ENCODE peak calls at places on chromosomes 6 and 20, in eight cellular contexts. One of them, this sample, is unnamed.

GRCh38 chr20:2751868-2752630 is 48.4 kb downstream of the CPXM1 start:
- DNase-seq in neural progenitor cell: peak
- DNase-seq in cardiac muscle cell: peak
- DNase-seq in body of pancreas: peak
- DNase-seq in foreskin fibroblast: peak
- DNase-seq in AG04449: no peak
- DNase-seq in fibroblast of mammary gland: no peak
- DNase-seq in kidney epithelial cell: no peak
- DNase-seq in this sample: no peak

GRCh38 chr6:21438986-21439352 is 154.6 kb upstream of the SOX4 start:
- DNase-seq in fibroblast of mammary gland: peak
- DNase-seq in cardiac muscle cell: peak
- DNase-seq in kidney epithelial cell: no peak
- DNase-seq in AG04449: no peak
- DNase-seq in neural progenitor cell: no peak
- DNase-seq in foreskin fibroblast: no peak
- DNase-seq in body of pancreas: no peak
- DNase-seq in this sample: no peak

GRCh38 chr6:85449388-85449817 is 480 bp upstream of the NT5E start:
- DNase-seq in fibroblast of mammary gland: peak
- DNase-seq in AG04449: no peak
- DNase-seq in foreskin fibroblast: peak
- DNase-seq in neural progenitor cell: peak
- DNase-seq in kidney epithelial cell: no peak
- DNase-seq in cardiac muscle cell: peak
- DNase-seq in body of pancreas: peak
- DNase-seq in this sample: no peak

GRCh38 chr6:48610846-48611245 is 499.8 kb upstream of the PTCHD4 start:
- DNase-seq in fibroblast of mammary gland: peak
- DNase-seq in body of pancreas: no peak
- DNase-seq in foreskin fibroblast: no peak
- DNase-seq in cardiac muscle cell: peak
- DNase-seq in neural progenitor cell: no peak
- DNase-seq in kidney epithelial cell: no peak
- DNase-seq in AG04449: no peak
- DNase-seq in this sample: peak

GRCh38 chr6:16546851-16547250 is 214.4 kb downstream of the ATXN1 start:
- DNase-seq in AG04449: no peak
- DNase-seq in cardiac muscle cell: no peak
- DNase-seq in neural progenitor cell: no peak
- DNase-seq in kidney epithelial cell: no peak
- DNase-seq in body of pancreas: no peak
- DNase-seq in fibroblast of mammary gland: no peak
- DNase-seq in foreskin fibroblast: no peak
- DNase-seq in this sample: no peak

GRCh38 chr6:3230275-3231212 is 3.1 kb upstream of the TUBB2B start:
- DNase-seq in AG04449: no peak
- DNase-seq in neural progenitor cell: peak
- DNase-seq in foreskin fibroblast: no peak
- DNase-seq in cardiac muscle cell: no peak
- DNase-seq in kidney epithelial cell: no peak
- DNase-seq in body of pancreas: no peak
- DNase-seq in fibroblast of mammary gland: no peak
- DNase-seq in this sample: no peak

GRCh38 chr6:39003072-39003471 is 45.5 kb upstream of the GLP1R start:
- DNase-seq in body of pancreas: peak
- DNase-seq in neural progenitor cell: peak
- DNase-seq in cardiac muscle cell: peak
- DNase-seq in kidney epithelial cell: no peak
- DNase-seq in foreskin fibroblast: no peak
- DNase-seq in fibroblast of mammary gland: no peak
- DNase-seq in AG04449: no peak
- DNase-seq in this sample: no peak

GRCh38 chr6:56101141-56101553 is 146.2 kb downstream of the COL21A1 start:
- DNase-seq in neural progenitor cell: no peak
- DNase-seq in kidney epithelial cell: peak
- DNase-seq in AG04449: peak
- DNase-seq in body of pancreas: no peak
- DNase-seq in fibroblast of mammary gland: peak
- DNase-seq in cardiac muscle cell: peak
- DNase-seq in foreskin fibroblast: peak
- DNase-seq in this sample: peak

GRCh38 chr6:44224978-44225330 is 1.6 kb downstream of the SLC29A1 start:
- DNase-seq in kidney epithelial cell: no peak
- DNase-seq in AG04449: no peak
- DNase-seq in cardiac muscle cell: no peak
- DNase-seq in foreskin fibroblast: no peak
- DNase-seq in fibroblast of mammary gland: no peak
- DNase-seq in body of pancreas: no peak
- DNase-seq in neural progenitor cell: no peak
- DNase-seq in this sample: no peak

GRCh38 chr20:10857362-10858070 is 183.7 kb upstream of the JAG1 start:
- DNase-seq in neural progenitor cell: no peak
- DNase-seq in body of pancreas: peak
- DNase-seq in kidney epithelial cell: peak
- DNase-seq in foreskin fibroblast: no peak
- DNase-seq in cardiac muscle cell: peak
- DNase-seq in fibroblast of mammary gland: peak
- DNase-seq in AG04449: no peak
- DNase-seq in this sample: peak

GRCh38 chr20:46334423-46334978 is 26.2 kb upstream of the CDH22 start:
- DNase-seq in body of pancreas: no peak
- DNase-seq in cardiac muscle cell: no peak
- DNase-seq in fibroblast of mammary gland: no peak
- DNase-seq in AG04449: no peak
- DNase-seq in kidney epithelial cell: no peak
- DNase-seq in foreskin fibroblast: no peak
- DNase-seq in neural progenitor cell: no peak
- DNase-seq in this sample: no peak

GRCh38 chr6:169656626-169657610 is 44.9 kb downstream of the WDR27 start:
- DNase-seq in cardiac muscle cell: no peak
- DNase-seq in neural progenitor cell: no peak
- DNase-seq in kidney epithelial cell: no peak
- DNase-seq in body of pancreas: no peak
- DNase-seq in fibroblast of mammary gland: no peak
- DNase-seq in AG04449: no peak
- DNase-seq in foreskin fibroblast: no peak
- DNase-seq in this sample: no peak

GRCh38 chr20:41171736-41172295 is 34.5 kb downstream of the PLCG1 start:
- DNase-seq in cardiac muscle cell: no peak
- DNase-seq in foreskin fibroblast: no peak
- DNase-seq in kidney epithelial cell: no peak
- DNase-seq in AG04449: no peak
- DNase-seq in body of pancreas: no peak
- DNase-seq in fibroblast of mammary gland: no peak
- DNase-seq in neural progenitor cell: no peak
- DNase-seq in this sample: no peak

GRCh38 chr6:128515550-128516513 is 4.6 kb downstream of the PTPRK start:
- DNase-seq in kidney epithelial cell: no peak
- DNase-seq in AG04449: no peak
- DNase-seq in fibroblast of mammary gland: peak
- DNase-seq in foreskin fibroblast: no peak
- DNase-seq in neural progenitor cell: no peak
- DNase-seq in cardiac muscle cell: peak
- DNase-seq in body of pancreas: no peak
- DNase-seq in this sample: no peak

GRCh38 chr6:135221505-135221904 is 40.4 kb downstream of the MYB start:
- DNase-seq in AG04449: no peak
- DNase-seq in kidney epithelial cell: no peak
- DNase-seq in cardiac muscle cell: no peak
- DNase-seq in neural progenitor cell: no peak
- DNase-seq in body of pancreas: no peak
- DNase-seq in fibroblast of mammary gland: no peak
- DNase-seq in foreskin fibroblast: no peak
- DNase-seq in this sample: no peak

GRCh38 chr6:135226537-135226936 is 45.4 kb downstream of the MYB start:
- DNase-seq in AG04449: no peak
- DNase-seq in cardiac muscle cell: no peak
- DNase-seq in kidney epithelial cell: no peak
- DNase-seq in neural progenitor cell: no peak
- DNase-seq in body of pancreas: no peak
- DNase-seq in foreskin fibroblast: no peak
- DNase-seq in fibroblast of mammary gland: no peak
- DNase-seq in this sample: no peak

GRCh38 chr6:135225911-135226310 is 44.8 kb downstream of the MYB start:
- DNase-seq in body of pancreas: no peak
- DNase-seq in AG04449: no peak
- DNase-seq in fibroblast of mammary gland: no peak
- DNase-seq in neural progenitor cell: no peak
- DNase-seq in foreskin fibroblast: no peak
- DNase-seq in kidney epithelial cell: no peak
- DNase-seq in cardiac muscle cell: no peak
- DNase-seq in this sample: no peak

GRCh38 chr6:135222623-135223022 is 41.5 kb downstream of the MYB start:
- DNase-seq in neural progenitor cell: no peak
- DNase-seq in body of pancreas: no peak
- DNase-seq in kidney epithelial cell: no peak
- DNase-seq in AG04449: no peak
- DNase-seq in foreskin fibroblast: no peak
- DNase-seq in cardiac muscle cell: no peak
- DNase-seq in fibroblast of mammary gland: no peak
- DNase-seq in this sample: no peak

GRCh38 chr6:135224037-135224647 is 43.0 kb downstream of the MYB start:
- DNase-seq in cardiac muscle cell: no peak
- DNase-seq in fibroblast of mammary gland: no peak
- DNase-seq in neural progenitor cell: no peak
- DNase-seq in foreskin fibroblast: no peak
- DNase-seq in AG04449: no peak
- DNase-seq in kidney epithelial cell: no peak
- DNase-seq in body of pancreas: no peak
- DNase-seq in this sample: peak
- H3K4me3 ChIP-seq in cardiac muscle cell: no peak
- H3K4me3 ChIP-seq in fibroblast of mammary gland: no peak
- H3K4me3 ChIP-seq in neural progenitor cell: no peak
- H3K4me3 ChIP-seq in foreskin fibroblast: no peak
- H3K4me3 ChIP-seq in AG04449: no peak
- H3K4me3 ChIP-seq in kidney epithelial cell: no peak
- H3K4me3 ChIP-seq in body of pancreas: no peak
- H3K4me3 ChIP-seq in this sample: no peak

DNA sequence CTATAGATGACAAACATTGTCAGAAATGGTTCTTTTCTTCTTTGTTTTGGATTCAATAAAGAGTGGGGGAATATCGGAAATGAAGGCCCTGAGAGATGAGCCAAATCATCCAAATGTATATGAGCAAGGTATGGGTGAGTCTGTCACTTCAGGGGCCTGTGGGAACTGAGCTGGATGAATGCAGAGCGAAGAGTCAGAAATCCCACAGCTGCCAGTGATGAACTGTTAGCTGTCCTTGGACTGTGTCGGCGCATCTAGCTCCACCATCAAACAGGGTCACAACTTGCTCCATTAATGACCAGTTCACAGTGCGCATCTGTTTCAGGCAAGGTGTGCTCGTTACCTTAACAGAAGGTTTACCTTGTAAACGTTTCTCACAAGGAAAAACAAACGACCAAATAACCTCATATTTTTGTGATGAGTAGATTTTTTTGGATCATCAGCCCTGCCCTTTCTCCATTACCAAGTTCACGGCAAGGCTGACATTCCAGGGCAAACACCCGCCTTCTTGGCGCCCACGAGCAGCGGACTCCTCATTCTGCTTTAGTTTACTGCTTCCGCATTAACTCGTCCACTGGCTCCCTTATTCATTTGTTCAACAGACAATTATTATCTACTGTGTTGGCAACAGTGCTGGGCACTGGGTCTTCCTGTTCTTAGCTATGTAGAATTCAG is 15.0 kb upstream of the CCN6 start:
- DNase-seq in body of pancreas: no peak
- DNase-seq in foreskin fibroblast: no peak
- DNase-seq in fibroblast of mammary gland: peak
- DNase-seq in neural progenitor cell: no peak
- DNase-seq in cardiac muscle cell: no peak
- DNase-seq in kidney epithelial cell: no peak
- DNase-seq in AG04449: no peak
- DNase-seq in this sample: no peak
- TF ChIP-seq CTCF in body of pancreas: no peak
- TF ChIP-seq CTCF in foreskin fibroblast: no peak
- TF ChIP-seq CTCF in fibroblast of mammary gland: no peak
- TF ChIP-seq CTCF in neural progenitor cell: no peak
- TF ChIP-seq CTCF in cardiac muscle cell: no peak
- TF ChIP-seq CTCF in kidney epithelial cell: no peak
- TF ChIP-seq CTCF in AG04449: no peak
- TF ChIP-seq CTCF in this sample: no peak

DNA sequence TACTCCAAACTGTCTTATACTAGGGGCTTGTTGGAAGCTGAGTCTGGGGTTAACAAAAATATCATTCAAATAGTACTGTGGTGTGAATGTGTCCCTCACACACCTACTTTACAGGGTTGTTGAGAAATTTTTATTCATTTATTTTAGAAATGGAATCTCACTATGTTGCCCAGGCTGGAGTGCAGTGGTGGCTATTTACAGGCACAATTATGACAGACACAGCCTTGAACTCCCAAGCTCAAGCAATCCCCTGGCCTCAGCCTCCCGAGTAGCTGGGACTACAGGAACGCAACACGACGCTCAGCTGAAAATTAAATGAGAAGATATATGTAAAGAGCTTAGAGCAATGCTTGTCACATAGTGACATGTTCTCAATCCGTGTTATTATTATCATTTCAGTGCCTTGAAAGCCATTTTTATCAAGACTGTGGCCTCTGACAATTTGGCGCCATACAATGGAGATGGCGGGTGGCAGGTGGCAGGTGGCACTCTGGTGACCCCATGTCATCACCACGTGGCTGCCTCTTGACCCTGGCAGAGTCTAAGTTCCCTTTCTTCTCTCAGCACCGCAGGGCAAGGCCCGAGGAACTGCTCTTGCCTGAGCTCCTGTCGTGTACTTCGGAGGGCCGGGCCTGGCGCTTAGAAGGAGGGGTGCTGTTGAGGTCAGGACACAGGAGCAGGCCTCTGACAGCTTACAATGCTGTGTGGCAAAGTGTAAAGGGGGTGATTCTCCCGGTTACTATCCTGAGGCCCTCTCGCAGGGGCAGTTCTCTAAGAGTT is 64.5 kb downstream of the STX11 start:
- DNase-seq in AG04449: no peak
- DNase-seq in neural progenitor cell: no peak
- DNase-seq in fibroblast of mammary gland: no peak
- DNase-seq in body of pancreas: no peak
- DNase-seq in cardiac muscle cell: no peak
- DNase-seq in foreskin fibroblast: no peak
- DNase-seq in kidney epithelial cell: no peak
- DNase-seq in this sample: no peak
- H3K4me3 ChIP-seq in AG04449: no peak
- H3K4me3 ChIP-seq in neural progenitor cell: no peak
- H3K4me3 ChIP-seq in fibroblast of mammary gland: no peak
- H3K4me3 ChIP-seq in body of pancreas: no peak
- H3K4me3 ChIP-seq in cardiac muscle cell: no peak
- H3K4me3 ChIP-seq in foreskin fibroblast: no peak
- H3K4me3 ChIP-seq in kidney epithelial cell: no peak
- H3K4me3 ChIP-seq in this sample: no peak

GRCh38 chr6:28080631-28081485 is 490 bp downstream of the ZNF165 start:
- DNase-seq in kidney epithelial cell: peak
- DNase-seq in fibroblast of mammary gland: peak
- DNase-seq in neural progenitor cell: peak
- DNase-seq in AG04449: peak
- DNase-seq in body of pancreas: peak
- DNase-seq in cardiac muscle cell: peak
- DNase-seq in foreskin fibroblast: peak
- DNase-seq in this sample: peak
- TF ChIP-seq CTCF in kidney epithelial cell: no peak
- TF ChIP-seq CTCF in fibroblast of mammary gland: no peak
- TF ChIP-seq CTCF in neural progenitor cell: no peak
- TF ChIP-seq CTCF in AG04449: no peak
- TF ChIP-seq CTCF in body of pancreas: no peak
- TF ChIP-seq CTCF in cardiac muscle cell: no peak
- TF ChIP-seq CTCF in foreskin fibroblast: no peak
- TF ChIP-seq CTCF in this sample: no peak